ENCODE peak calls at places on chromosome 19, in nine cellular contexts. T is Peyer's patch, Z is thyroid gland, R is NB4, H is cardiac muscle cell, Y is AG10803, X is esophagus muscularis mucosa, P is mucosa of descending colon, O is PC-9. M is an unnamed sample.

GRCh38 chr19:29188704-29189375 is 24.1 kb downstream of the UQCRFS1 start:
- DNase-seq in Z (no peak), T (no peak), R (no peak), Y (peak), P (no peak), O (no peak), X (no peak), H (peak), M (no peak)

GRCh38 chr19:15331419-15332310 is 674 bp downstream of the BRD4 start:
- DNase-seq in Y (peak), H (peak), Z (peak), P (peak), R (peak), X (no peak), O (no peak), T (peak), M (peak)

GRCh38 chr19:13024126-13024957 is 29.1 kb downstream of the NFIX start:
- DNase-seq in R (no peak), X (no peak), T (no peak), O (no peak), H (peak), Z (no peak), P (peak), Y (peak), M (no peak)

GRCh38 chr19:42276821-42277220 is 7.8 kb downstream of the CIC start:
- DNase-seq in Z (no peak), X (no peak), P (no peak), O (no peak), Y (no peak), H (no peak), R (no peak), T (no peak), M (no peak)

GRCh38 chr19:11288349-11288748 is 7.6 kb upstream of the TSPAN16 start:
- DNase-seq in P (no peak), R (peak), Y (peak), X (no peak), O (no peak), T (no peak), H (peak), Z (no peak), M (no peak)

GRCh38 chr19:33668968-33669367 is 47.2 kb downstream of the CHST8 start:
- DNase-seq in Z (no peak), O (no peak), Y (no peak), R (no peak), H (no peak), X (no peak), P (no peak), T (peak), M (no peak)

GRCh38 chr19:11460207-11460606 is 20.6 kb downstream of the ELAVL3 start:
- DNase-seq in R (no peak), P (no peak), O (no peak), T (no peak), Z (no peak), Y (no peak), X (no peak), H (no peak), M (no peak)

GRCh38 chr19:13118424-13119193 is 545 bp downstream of the NACC1 start:
- DNase-seq in Y (no peak), X (no peak), R (peak), T (peak), P (peak), O (peak), Z (peak), H (peak), M (no peak)

GRCh38 chr19:55660991-55661390 is 6.2 kb downstream of the U2AF2 start:
- DNase-seq in Z (no peak), H (no peak), T (no peak), R (no peak), Y (no peak), X (no peak), P (no peak), O (no peak), M (no peak)

GRCh38 chr19:9956956-9957355 is 20.6 kb upstream of the OLFM2 start:
- DNase-seq in O (no peak), Z (no peak), R (no peak), Y (peak), X (no peak), H (no peak), T (no peak), P (no peak), M (no peak)

GRCh38 chr19:8988204-8988603 is 22.0 kb downstream of the MUC16 start:
- DNase-seq in T (no peak), O (peak), X (no peak), R (peak), Z (no peak), Y (no peak), H (no peak), P (peak), M (no peak)

GRCh38 chr19:38792250-38793111 is 3.5 kb downstream of the LGALS7B start:
- DNase-seq in H (peak), Z (no peak), R (no peak), P (peak), X (no peak), Y (no peak), T (peak), O (no peak), M (peak)

GRCh38 chr19:53333071-53333465 is 481 bp upstream of the ZNF845 start:
- DNase-seq in T (peak), Z (peak), H (no peak), P (peak), O (no peak), X (peak), R (peak), Y (peak), M (no peak)

GRCh38 chr19:13275016-13275722 is 125.0 kb downstream of the IER2 start:
- DNase-seq in O (no peak), R (peak), P (no peak), Y (no peak), T (no peak), X (no peak), Z (no peak), H (no peak), M (no peak)

GRCh38 chr19:42594617-42595489 is at the start of gene CEACAM8:
- DNase-seq in Z (no peak), X (no peak), Y (no peak), O (no peak), P (no peak), T (no peak), H (no peak), R (no peak), M (no peak)

GRCh38 chr19:1447565-1447903 is 2.4 kb upstream of the APC2 start:
- DNase-seq in X (no peak), R (no peak), P (no peak), Y (no peak), Z (no peak), T (no peak), O (no peak), H (no peak), M (no peak)

GRCh38 chr19:2411709-2412108 is 15.7 kb downstream of the TIMM13 start:
- DNase-seq in O (no peak), R (no peak), H (no peak), P (no peak), Z (no peak), Y (no peak), T (no peak), X (no peak), M (no peak)

GRCh38 chr19:43502419-43502976 is 2.0 kb downstream of the PHLDB3 start:
- DNase-seq in T (no peak), Z (no peak), Y (no peak), X (no peak), R (no peak), P (no peak), O (no peak), H (no peak), M (no peak)

GRCh38 chr19:1259206-1259872 is 9.8 kb upstream of the CIRBP start:
- DNase-seq in H (peak), P (peak), R (peak), Y (peak), T (peak), Z (peak), X (no peak), O (peak), M (peak)

GRCh38 chr19:10863107-10863700 is 8.1 kb upstream of the CARM1 start:
- DNase-seq in T (no peak), H (peak), P (peak), Z (peak), Y (peak), X (no peak), R (peak), O (peak), M (no peak)

GRCh38 chr19:10193666-10194499 is 870 bp downstream of the DNMT1 start:
- DNase-seq in Y (peak), O (peak), X (no peak), Z (no peak), P (no peak), H (peak), T (no peak), R (peak), M (no peak)

GRCh38 chr19:31568724-31569123 is 219.5 kb upstream of the TSHZ3 start:
- DNase-seq in Z (no peak), R (no peak), T (no peak), P (no peak), X (no peak), H (no peak), Y (no peak), O (no peak), M (no peak)

GRCh38 chr19:45153339-45154063 is 7.3 kb downstream of the NKPD1 start:
- DNase-seq in Y (peak), H (peak), X (no peak), T (no peak), O (no peak), P (no peak), Z (peak), R (peak), M (no peak)

GRCh38 chr19:8004723-8005513 is 523 bp downstream of the ELAVL1 start:
- DNase-seq in Z (peak), R (peak), X (no peak), O (no peak), H (peak), P (peak), Y (peak), T (no peak), M (peak)

GRCh38 chr19:11324748-11325389 is 14.6 kb downstream of the RAB3D start:
- DNase-seq in P (no peak), H (peak), Y (no peak), O (no peak), T (no peak), Z (no peak), R (no peak), X (no peak), M (no peak)

GRCh38 chr19:19356901-19357566 is 36.4 kb downstream of the MAU2 start:
- DNase-seq in R (no peak), Z (no peak), X (no peak), T (no peak), H (no peak), Y (no peak), O (no peak), P (no peak), M (no peak)

GRCh38 chr19:9932835-9933234 is 3.5 kb downstream of the OLFM2 start:
- DNase-seq in T (no peak), Z (no peak), R (no peak), O (no peak), H (no peak), Y (no peak), X (no peak), P (no peak), M (no peak)

GRCh38 chr19:38015771-38016170 is 108.8 kb downstream of the SIPA1L3 start:
- DNase-seq in T (no peak), Z (peak), X (no peak), O (no peak), R (no peak), H (no peak), P (no peak), Y (no peak), M (no peak)

GRCh38 chr19:49502866-49503581 is 6.8 kb downstream of the RPS11 start:
- DNase-seq in R (peak), O (peak), Y (peak), Z (peak), X (no peak), P (peak), H (peak), T (peak), M (no peak)

GRCh38 chr19:49507803-49508494 is 4.5 kb upstream of the FCGRT start:
- DNase-seq in H (no peak), O (no peak), P (no peak), R (no peak), Z (no peak), X (no peak), T (no peak), Y (no peak), M (no peak)

GRCh38 chr19:49503582-49503962 is 7.3 kb downstream of the RPS11 start:
- DNase-seq in R (no peak), H (no peak), Z (no peak), Y (no peak), O (no peak), P (no peak), T (no peak), X (no peak), M (no peak)

GRCh38 chr19:49506575-49507105 is 5.8 kb upstream of the FCGRT start:
- DNase-seq in Z (peak), P (peak), R (peak), T (peak), O (no peak), H (peak), Y (no peak), X (no peak), M (peak)
- TF ChIP-seq CTCF in Z (peak), P (peak), R (peak), T (peak), O (peak), H (peak), Y (peak), X (peak), M (peak)

DNA sequence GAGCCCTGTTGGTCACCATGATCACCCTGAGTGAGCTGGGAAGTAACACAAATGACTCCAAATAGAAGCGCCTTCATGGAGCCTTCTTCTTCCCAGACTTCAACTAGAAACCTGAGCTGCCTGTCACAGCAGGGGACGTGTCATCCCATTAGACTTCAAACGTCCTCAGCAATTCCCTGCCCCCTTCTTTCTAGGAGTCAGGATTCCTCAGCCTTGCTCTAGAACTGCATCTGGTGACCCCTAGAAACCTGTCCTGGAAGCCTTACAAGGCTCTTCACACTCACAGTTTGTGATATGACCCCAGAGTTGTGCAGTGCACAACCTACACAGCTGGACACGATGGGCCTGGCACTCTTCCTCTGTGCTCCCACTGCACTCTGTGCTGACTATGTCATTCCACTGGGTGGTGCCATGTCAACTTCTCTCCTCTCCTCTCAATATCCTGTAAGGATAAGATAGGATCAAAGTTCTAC is 23.6 kb upstream of the TTYH1 start:
- DNase-seq in O (no peak), P (no peak), R (no peak), H (no peak), X (no peak), T (no peak), Y (no peak), Z (no peak), M (no peak)
- TF ChIP-seq CTCF in O (no peak), P (no peak), R (peak), H (no peak), X (no peak), T (no peak), Y (peak), Z (no peak), M (no peak)

GRCh38 chr19:52189745-52190678 is at the start of gene PPP2R1A:
- DNase-seq in R (peak), T (peak), X (peak), P (peak), O (peak), Z (peak), Y (peak), H (peak), M (peak)
- TF ChIP-seq CTCF in R (no peak), T (no peak), X (no peak), P (no peak), O (no peak), Z (no peak), Y (no peak), H (no peak), M (no peak)

GRCh38 chr19:49451430-49452181 is at the start of gene PIH1D1:
- DNase-seq in O (peak), X (peak), H (peak), Z (peak), R (peak), T (peak), P (peak), Y (peak), M (peak)
- TF ChIP-seq CTCF in O (no peak), X (peak), H (peak), Z (peak), R (no peak), T (no peak), P (peak), Y (peak), M (no peak)

GRCh38 chr19:46787331-46788100 is 878 bp downstream of the SLC1A5 start:
- DNase-seq in X (peak), R (peak), Z (peak), O (peak), Y (peak), H (peak), P (peak), T (peak), M (peak)
- TF ChIP-seq CTCF in X (no peak), R (no peak), Z (no peak), O (no peak), Y (no peak), H (no peak), P (no peak), T (no peak), M (no peak)

GRCh38 chr19:3669616-3670257 is 30.5 kb downstream of the PIP5K1C start:
- DNase-seq in Y (no peak), R (no peak), H (no peak), X (no peak), O (no peak), Z (no peak), P (no peak), T (no peak), M (no peak)

GRCh38 chr19:3667766-3668165 is 32.5 kb downstream of the PIP5K1C start:
- DNase-seq in X (no peak), Z (no peak), O (no peak), Y (no peak), H (no peak), R (no peak), T (no peak), P (no peak), M (no peak)

GRCh38 chr19:3668331-3669133 is 31.7 kb downstream of the PIP5K1C start:
- DNase-seq in Z (no peak), H (peak), R (no peak), T (no peak), P (no peak), Y (no peak), X (no peak), O (no peak), M (no peak)

GRCh38 chr19:3670258-3670795 is 29.9 kb downstream of the PIP5K1C start:
- DNase-seq in R (no peak), T (peak), H (peak), Y (peak), X (peak), O (no peak), P (peak), Z (peak), M (no peak)

GRCh38 chr19:3669134-3669436 is 31.2 kb downstream of the PIP5K1C start:
- DNase-seq in H (no peak), Z (no peak), T (no peak), O (no peak), P (no peak), X (no peak), Y (no peak), R (no peak), M (no peak)
- TF ChIP-seq CTCF in H (no peak), Z (no peak), T (no peak), O (no peak), P (no peak), X (no peak), Y (no peak), R (no peak), M (no peak)

GRCh38 chr19:35509018-35509652 is 4.3 kb downstream of the DMKN start:
- DNase-seq in X (no peak), T (peak), P (peak), Z (peak), R (no peak), O (peak), Y (no peak), H (no peak), M (peak)

GRCh38 chr19:35511337-35511736 is 2.1 kb downstream of the DMKN start:
- DNase-seq in T (no peak), X (no peak), Z (no peak), R (no peak), H (no peak), P (no peak), O (no peak), Y (no peak), M (no peak)

GRCh38 chr19:35509861-35510625 is 3.4 kb downstream of the DMKN start:
- DNase-seq in X (no peak), Y (peak), T (peak), Z (peak), P (peak), H (peak), O (peak), R (peak), M (peak)

GRCh38 chr19:35512831-35513230 is 618 bp downstream of the DMKN start:
- DNase-seq in P (no peak), Y (no peak), O (no peak), H (no peak), R (no peak), T (no peak), Z (no peak), X (no peak), M (no peak)

GRCh38 chr19:35510626-35510964 is 2.9 kb downstream of the DMKN start:
- DNase-seq in Y (no peak), P (no peak), H (no peak), T (no peak), R (no peak), O (no peak), X (no peak), Z (no peak), M (no peak)
- TF ChIP-seq CTCF in Y (no peak), P (no peak), H (no peak), T (no peak), R (no peak), O (peak), X (peak), Z (peak), M (peak)